ENCODE peak calls at places on chromosome 22, in ten cellular contexts. F is NCI-H510A, S is hippocampal formation, C is erythroblast, M is endodermal cell, H is Calu3, J is EH, R is HAP-1, I is brain pericyte, G is epithelial cell of proximal tubule. U is an unnamed sample.

GRCh38 chr22:25174888-25175411 is 24.7 kb upstream of the CRYBB3 start:
- DNase-seq in F (no peak), S (no peak), C (no peak), M (no peak), H (no peak), J (no peak), R (no peak), I (no peak), G (no peak), U (no peak)

GRCh38 chr22:27647540-27647939 is 154.0 kb downstream of the MN1 start:
- DNase-seq in F (no peak), S (no peak), C (no peak), M (no peak), H (no peak), J (no peak), R (no peak), I (no peak), G (no peak), U (no peak)

GRCh38 chr22:45036154-45036553 is 26.3 kb upstream of the PHF21B start:
- DNase-seq in F (no peak), S (peak; percentile 3), C (no peak), M (no peak), H (no peak), J (peak; percentile 41), R (no peak), I (no peak), G (no peak), U (no peak)

GRCh38 chr22:30982501-30982900 is 13.4 kb downstream of the TUG1 start:
- DNase-seq in F (no peak), S (no peak), C (no peak), M (no peak), H (no peak), J (no peak), R (no peak), I (no peak), G (no peak), U (no peak)

GRCh38 chr22:45077286-45077685 is 67.5 kb upstream of the PHF21B start:
- DNase-seq in F (no peak), S (peak; percentile 0), C (no peak), M (no peak), H (no peak), J (no peak), R (no peak), I (no peak), G (no peak), U (no peak)

GRCh38 chr22:47210112-47210657 is 447.7 kb downstream of the TBC1D22A start:
- DNase-seq in F (no peak), S (no peak), C (no peak), M (peak; percentile 21), H (no peak), J (no peak), R (no peak), I (no peak), G (no peak), U (no peak)

GRCh38 chr22:31995046-31995445 is 48.0 kb upstream of the SLC5A1 start:
- DNase-seq in F (no peak), S (no peak), C (peak; percentile 7), M (no peak), H (no peak), J (no peak), R (no peak), I (no peak), G (no peak), U (no peak)

GRCh38 chr22:27996529-27996925 is 77.5 kb upstream of the PITPNB start:
- DNase-seq in F (no peak), S (no peak), C (no peak), M (no peak), H (no peak), J (no peak), R (no peak), I (no peak), G (no peak), U (no peak)

GRCh38 chr22:50524664-50525103 is 714 bp downstream of the SCO2 start:
- DNase-seq in F (no peak), S (no peak), C (no peak), M (no peak), H (no peak), J (no peak), R (no peak), I (no peak), G (no peak), U (no peak)

GRCh38 chr22:48223488-48224190 is 1461.2 kb downstream of the TBC1D22A start:
- DNase-seq in F (no peak), S (peak; percentile 2), C (no peak), M (no peak), H (no peak), J (no peak), R (no peak), I (no peak), G (no peak), U (no peak)

GRCh38 chr22:41940853-41941765 is 5.8 kb downstream of the CENPM start:
- DNase-seq in F (peak; percentile 36), S (peak; percentile 83), C (peak; percentile 85), M (peak; percentile 96), H (peak; percentile 88), J (peak; percentile 83), R (peak; percentile 65), I (peak; percentile 58), G (no peak), U (peak; percentile 72)